ENCODE peak calls at places on chromosomes 3 and 15, in ten cellular contexts. One of them, this sample, is unnamed.

GRCh38 chr3:34009480-34009844 is 211.0 kb downstream of the PDCD6IP start:
- DNase-seq in stomach: no peak
- DNase-seq in spleen: no peak
- DNase-seq in transverse colon: no peak
- DNase-seq in upper lobe of left lung: no peak
- DNase-seq in Panc1: no peak
- DNase-seq in endothelial cell of umbilical vein: no peak
- DNase-seq in breast epithelium: no peak
- DNase-seq in sigmoid colon: no peak
- DNase-seq in H1: no peak
- DNase-seq in this sample: no peak

GRCh38 chr15:38048001-38048455 is 113.6 kb downstream of the TMCO5A start:
- DNase-seq in stomach: no peak
- DNase-seq in spleen: no peak
- DNase-seq in transverse colon: no peak
- DNase-seq in upper lobe of left lung: no peak
- DNase-seq in Panc1: no peak
- DNase-seq in endothelial cell of umbilical vein: no peak
- DNase-seq in breast epithelium: no peak
- DNase-seq in sigmoid colon: no peak
- DNase-seq in H1: no peak
- DNase-seq in this sample: no peak

GRCh38 chr3:139537795-139538538 is 1.6 kb downstream of the RBP1 start:
- DNase-seq in stomach: no peak
- DNase-seq in spleen: no peak
- DNase-seq in transverse colon: no peak
- DNase-seq in upper lobe of left lung: no peak
- DNase-seq in Panc1: no peak
- DNase-seq in endothelial cell of umbilical vein: no peak
- DNase-seq in breast epithelium: no peak
- DNase-seq in sigmoid colon: no peak
- DNase-seq in H1: no peak
- DNase-seq in this sample: no peak

GRCh38 chr3:123071581-123071980 is 4.8 kb downstream of the PDIA5 start:
- DNase-seq in stomach: no peak
- DNase-seq in spleen: no peak
- DNase-seq in transverse colon: no peak
- DNase-seq in upper lobe of left lung: no peak
- DNase-seq in Panc1: no peak
- DNase-seq in endothelial cell of umbilical vein: no peak
- DNase-seq in breast epithelium: no peak
- DNase-seq in sigmoid colon: no peak
- DNase-seq in H1: no peak
- DNase-seq in this sample: no peak

GRCh38 chr3:60698117-60698516 is 553.1 kb downstream of the FHIT start:
- DNase-seq in stomach: no peak
- DNase-seq in spleen: no peak
- DNase-seq in transverse colon: no peak
- DNase-seq in upper lobe of left lung: no peak
- DNase-seq in Panc1: no peak
- DNase-seq in endothelial cell of umbilical vein: no peak
- DNase-seq in breast epithelium: no peak
- DNase-seq in sigmoid colon: no peak
- DNase-seq in H1: no peak
- DNase-seq in this sample: no peak

GRCh38 chr3:124260206-124260915 is 268.4 kb upstream of the ROPN1 start:
- DNase-seq in stomach: no peak
- DNase-seq in spleen: no peak
- DNase-seq in transverse colon: no peak
- DNase-seq in upper lobe of left lung: no peak
- DNase-seq in Panc1: no peak
- DNase-seq in endothelial cell of umbilical vein: no peak
- DNase-seq in breast epithelium: no peak
- DNase-seq in sigmoid colon: peak; percentile 78
- DNase-seq in H1: no peak
- DNase-seq in this sample: no peak

GRCh38 chr3:143975549-143976152 is 4.0 kb downstream of the DIPK2A start:
- DNase-seq in stomach: no peak
- DNase-seq in spleen: no peak
- DNase-seq in transverse colon: no peak
- DNase-seq in upper lobe of left lung: no peak
- DNase-seq in Panc1: no peak
- DNase-seq in endothelial cell of umbilical vein: peak; percentile 83
- DNase-seq in breast epithelium: no peak
- DNase-seq in sigmoid colon: no peak
- DNase-seq in H1: no peak
- DNase-seq in this sample: no peak

GRCh38 chr3:63015614-63016016 is 140.4 kb upstream of the CADPS start:
- DNase-seq in stomach: no peak
- DNase-seq in spleen: peak; percentile 41
- DNase-seq in transverse colon: no peak
- DNase-seq in upper lobe of left lung: no peak
- DNase-seq in Panc1: no peak
- DNase-seq in endothelial cell of umbilical vein: no peak
- DNase-seq in breast epithelium: no peak
- DNase-seq in sigmoid colon: no peak
- DNase-seq in H1: peak; percentile 74
- DNase-seq in this sample: no peak

GRCh38 chr3:62318752-62319569 is 54.4 kb downstream of the FEZF2 start:
- DNase-seq in stomach: peak; percentile 69
- DNase-seq in spleen: peak; percentile 88
- DNase-seq in transverse colon: peak; percentile 67
- DNase-seq in upper lobe of left lung: peak; percentile 98
- DNase-seq in Panc1: peak; percentile 46
- DNase-seq in endothelial cell of umbilical vein: peak; percentile 81
- DNase-seq in breast epithelium: peak; percentile 80
- DNase-seq in sigmoid colon: peak; percentile 85
- DNase-seq in H1: peak; percentile 79
- DNase-seq in this sample: no peak

GRCh38 chr15:50248994-50249586 is 16.4 kb downstream of the HDC start:
- DNase-seq in stomach: no peak
- DNase-seq in spleen: no peak
- DNase-seq in transverse colon: no peak
- DNase-seq in upper lobe of left lung: no peak
- DNase-seq in Panc1: no peak
- DNase-seq in endothelial cell of umbilical vein: no peak
- DNase-seq in breast epithelium: no peak
- DNase-seq in sigmoid colon: no peak
- DNase-seq in H1: no peak
- DNase-seq in this sample: no peak

GRCh38 chr15:57297163-57297593 is 79.1 kb upstream of the CGNL1 start:
- DNase-seq in stomach: no peak
- DNase-seq in spleen: no peak
- DNase-seq in transverse colon: no peak
- DNase-seq in upper lobe of left lung: no peak
- DNase-seq in Panc1: no peak
- DNase-seq in endothelial cell of umbilical vein: no peak
- DNase-seq in breast epithelium: no peak
- DNase-seq in sigmoid colon: no peak
- DNase-seq in H1: no peak
- DNase-seq in this sample: no peak

GRCh38 chr3:76552653-76553052 is 487.2 kb upstream of the ROBO2 start:
- DNase-seq in stomach: no peak
- DNase-seq in spleen: no peak
- DNase-seq in transverse colon: no peak
- DNase-seq in upper lobe of left lung: no peak
- DNase-seq in Panc1: no peak
- DNase-seq in endothelial cell of umbilical vein: no peak
- DNase-seq in breast epithelium: no peak
- DNase-seq in sigmoid colon: no peak
- DNase-seq in H1: no peak
- DNase-seq in this sample: no peak
- H3K9me3 ChIP-seq in stomach: peaks cover 7% of the 10 kb centered on the region
- H3K9me3 ChIP-seq in spleen: peaks cover 9% of the 10 kb centered on the region
- H3K9me3 ChIP-seq in transverse colon: no peaks in the 10 kb centered on the region
- H3K9me3 ChIP-seq in upper lobe of left lung: no peaks in the 10 kb centered on the region
- H3K9me3 ChIP-seq in Panc1: no peaks in the 10 kb centered on the region
- H3K9me3 ChIP-seq in endothelial cell of umbilical vein: peaks cover 7% of the 10 kb centered on the region
- H3K9me3 ChIP-seq in breast epithelium: no peaks in the 10 kb centered on the region
- H3K9me3 ChIP-seq in sigmoid colon: no peaks in the 10 kb centered on the region
- H3K9me3 ChIP-seq in H1: no peaks in the 10 kb centered on the region
- H3K9me3 ChIP-seq in this sample: no peaks in the 10 kb centered on the region

DNA sequence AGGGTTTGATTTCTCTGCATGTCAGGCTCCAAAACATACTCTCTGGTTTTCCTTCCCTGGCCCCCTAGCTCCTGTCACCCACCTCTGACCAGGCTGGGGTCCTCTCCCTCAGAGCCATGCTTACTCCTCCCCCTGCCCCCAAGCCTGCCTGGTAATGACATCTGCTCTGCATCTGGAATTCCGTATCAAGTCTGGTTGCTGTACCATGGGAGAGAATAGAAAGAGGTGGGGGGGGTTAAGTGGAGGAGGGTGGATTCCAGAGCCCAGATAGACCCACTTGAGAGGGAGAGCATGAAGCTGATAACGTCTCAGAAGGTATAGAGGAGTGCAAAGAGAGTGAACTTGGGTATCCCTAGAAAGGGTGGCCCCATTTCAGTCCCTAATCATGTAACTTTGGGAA is 4.2 kb downstream of the IGDCC4 start:
- DNase-seq in stomach: no peak
- DNase-seq in spleen: no peak
- DNase-seq in transverse colon: no peak
- DNase-seq in upper lobe of left lung: no peak
- DNase-seq in Panc1: no peak
- DNase-seq in endothelial cell of umbilical vein: no peak
- DNase-seq in breast epithelium: no peak
- DNase-seq in sigmoid colon: no peak
- DNase-seq in H1: no peak
- DNase-seq in this sample: no peak
- TF ChIP-seq POLR2AphosphoS5 in stomach: no peak
- TF ChIP-seq POLR2AphosphoS5 in spleen: no peak
- TF ChIP-seq POLR2AphosphoS5 in transverse colon: no peak
- TF ChIP-seq POLR2AphosphoS5 in upper lobe of left lung: no peak
- TF ChIP-seq POLR2AphosphoS5 in Panc1: no peak
- TF ChIP-seq POLR2AphosphoS5 in endothelial cell of umbilical vein: no peak
- TF ChIP-seq POLR2AphosphoS5 in breast epithelium: no peak
- TF ChIP-seq POLR2AphosphoS5 in sigmoid colon: no peak
- TF ChIP-seq POLR2AphosphoS5 in H1: no peak
- TF ChIP-seq POLR2AphosphoS5 in this sample: no peak

GRCh38 chr3:31198890-31199289 is 304.4 kb upstream of the GADL1 start:
- DNase-seq in stomach: no peak
- DNase-seq in spleen: no peak
- DNase-seq in transverse colon: no peak
- DNase-seq in upper lobe of left lung: no peak
- DNase-seq in Panc1: no peak
- DNase-seq in endothelial cell of umbilical vein: no peak
- DNase-seq in breast epithelium: no peak
- DNase-seq in sigmoid colon: no peak
- DNase-seq in H1: no peak
- DNase-seq in this sample: no peak

GRCh38 chr3:31210068-31210650 is 315.7 kb upstream of the GADL1 start:
- DNase-seq in stomach: no peak
- DNase-seq in spleen: no peak
- DNase-seq in transverse colon: no peak
- DNase-seq in upper lobe of left lung: no peak
- DNase-seq in Panc1: no peak
- DNase-seq in endothelial cell of umbilical vein: no peak
- DNase-seq in breast epithelium: no peak
- DNase-seq in sigmoid colon: no peak
- DNase-seq in H1: peak; percentile 21
- DNase-seq in this sample: no peak

DNA sequence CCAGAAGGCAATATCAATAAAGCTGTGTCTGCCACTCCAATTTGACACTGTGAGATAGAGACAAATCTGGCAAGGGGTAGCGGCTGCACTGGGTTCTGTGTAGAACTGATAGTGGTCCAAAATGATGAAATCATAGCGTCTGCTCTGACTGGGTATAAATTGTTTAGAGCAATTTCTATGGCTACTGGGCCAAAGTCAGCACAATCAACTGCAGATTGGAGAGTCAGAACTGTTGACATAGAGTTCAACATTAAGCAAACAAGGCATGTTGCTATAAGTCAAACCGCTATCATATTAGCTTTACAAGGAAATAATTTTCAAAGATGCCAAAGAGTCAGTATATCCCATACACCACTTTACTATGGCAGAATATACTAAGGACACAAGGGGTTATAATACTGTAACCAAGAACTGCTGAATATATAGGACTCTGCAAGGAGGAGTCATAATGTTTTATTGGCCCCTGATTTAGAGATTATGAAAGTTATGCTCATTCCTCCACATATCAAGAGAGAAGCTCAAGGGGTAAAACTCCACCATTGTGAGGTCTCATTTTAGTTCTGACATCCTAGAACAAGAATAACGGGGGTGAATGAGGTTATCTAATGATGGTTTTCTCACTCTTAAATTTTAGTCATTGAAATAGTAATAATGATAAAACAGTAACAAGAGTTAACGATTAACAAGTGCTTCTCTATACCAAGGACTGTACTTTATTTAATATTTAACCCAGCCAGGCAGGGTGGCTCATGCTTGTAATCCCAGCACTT is 309.8 kb upstream of the GADL1 start:
- DNase-seq in stomach: no peak
- DNase-seq in spleen: no peak
- DNase-seq in transverse colon: no peak
- DNase-seq in upper lobe of left lung: no peak
- DNase-seq in Panc1: no peak
- DNase-seq in endothelial cell of umbilical vein: no peak
- DNase-seq in breast epithelium: no peak
- DNase-seq in sigmoid colon: no peak
- DNase-seq in H1: no peak
- DNase-seq in this sample: no peak
- H3K9me3 ChIP-seq in stomach: no peaks in the 10 kb centered on the region
- H3K9me3 ChIP-seq in spleen: peaks cover 9% of the 10 kb centered on the region
- H3K9me3 ChIP-seq in transverse colon: no peaks in the 10 kb centered on the region
- H3K9me3 ChIP-seq in upper lobe of left lung: no peaks in the 10 kb centered on the region
- H3K9me3 ChIP-seq in Panc1: no peaks in the 10 kb centered on the region
- H3K9me3 ChIP-seq in endothelial cell of umbilical vein: no peaks in the 10 kb centered on the region
- H3K9me3 ChIP-seq in breast epithelium: no peaks in the 10 kb centered on the region
- H3K9me3 ChIP-seq in sigmoid colon: no peaks in the 10 kb centered on the region
- H3K9me3 ChIP-seq in H1: no peaks in the 10 kb centered on the region
- H3K9me3 ChIP-seq in this sample: no peaks in the 10 kb centered on the region

DNA sequence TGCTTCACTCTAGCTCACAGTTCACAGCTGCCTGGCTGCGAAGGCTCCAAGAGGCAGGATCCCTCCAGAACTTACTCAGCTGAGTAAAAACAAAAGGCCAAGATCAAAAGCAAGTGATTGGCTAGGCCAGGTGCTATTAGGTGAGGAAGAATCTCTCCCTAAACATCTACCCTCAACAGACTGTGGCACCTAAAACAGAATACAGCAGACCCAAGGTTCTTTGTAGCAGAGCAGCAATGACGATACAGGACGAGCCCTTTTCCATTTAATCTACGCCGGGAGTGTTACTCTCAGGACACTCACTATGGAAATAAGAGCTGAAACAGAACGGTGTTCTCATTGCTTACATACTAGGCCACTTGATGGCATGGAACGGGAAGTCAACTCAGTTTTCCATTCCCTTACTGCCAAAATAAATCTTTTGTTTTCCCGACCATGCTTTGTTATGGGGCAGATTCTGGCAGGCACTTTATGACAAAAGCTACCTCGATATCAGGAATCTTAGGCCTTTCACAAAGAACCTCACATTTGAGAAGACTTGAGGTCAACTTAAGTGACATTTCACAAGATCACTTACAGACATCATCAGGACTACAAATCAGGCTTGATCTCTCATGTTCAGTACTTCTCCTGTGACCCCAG is 830 bp downstream of the ICE2 start:
- DNase-seq in stomach: no peak
- DNase-seq in spleen: no peak
- DNase-seq in transverse colon: no peak
- DNase-seq in upper lobe of left lung: no peak
- DNase-seq in Panc1: no peak
- DNase-seq in endothelial cell of umbilical vein: peak; percentile 89
- DNase-seq in breast epithelium: no peak
- DNase-seq in sigmoid colon: no peak
- DNase-seq in H1: no peak
- DNase-seq in this sample: no peak
- TF ChIP-seq POLR2AphosphoS5 in stomach: no peak
- TF ChIP-seq POLR2AphosphoS5 in spleen: no peak
- TF ChIP-seq POLR2AphosphoS5 in transverse colon: no peak
- TF ChIP-seq POLR2AphosphoS5 in upper lobe of left lung: no peak
- TF ChIP-seq POLR2AphosphoS5 in Panc1: no peak
- TF ChIP-seq POLR2AphosphoS5 in endothelial cell of umbilical vein: no peak
- TF ChIP-seq POLR2AphosphoS5 in breast epithelium: no peak
- TF ChIP-seq POLR2AphosphoS5 in sigmoid colon: no peak
- TF ChIP-seq POLR2AphosphoS5 in H1: no peak
- TF ChIP-seq POLR2AphosphoS5 in this sample: no peak